ENCODE peak calls at places on chromosomes 4 and X, in ten cellular contexts. One of them, this sample, is unnamed.

GRCh38 chrX:79336869-79337815 is 30.0 kb downstream of the ITM2A start:
- DNase-seq in T-helper 1 cell: no peak
- DNase-seq in AG10803: no peak
- DNase-seq in HFFc6: no peak
- DNase-seq in NCI-H1436 treated with DMSO at 0.1 percent for 48 hours: no peak
- DNase-seq in activated CD4-positive, alpha-beta T cell treated with anti-CD3 and anti-CD28 coated beads for 4 hours: no peak
- DNase-seq in sigmoid colon: no peak
- DNase-seq in NB4: no peak
- DNase-seq in NCI-H2081: no peak
- DNase-seq in CD8-positive, alpha-beta T cell: no peak
- DNase-seq in this sample: no peak

GRCh38 chr4:153822316-153822715 is 33.4 kb upstream of the SFRP2 start:
- DNase-seq in CD8-positive, alpha-beta T cell: no peak
- DNase-seq in NB4: no peak
- DNase-seq in NCI-H1436 treated with DMSO at 0.1 percent for 48 hours: no peak
- DNase-seq in sigmoid colon: no peak
- DNase-seq in AG10803: no peak
- DNase-seq in HFFc6: no peak
- DNase-seq in activated CD4-positive, alpha-beta T cell treated with anti-CD3 and anti-CD28 coated beads for 4 hours: no peak
- DNase-seq in NCI-H2081: no peak
- DNase-seq in T-helper 1 cell: no peak
- DNase-seq in this sample: no peak

GRCh38 chrX:46617906-46618305 is 44.3 kb downstream of the CHST7 start:
- DNase-seq in activated CD4-positive, alpha-beta T cell treated with anti-CD3 and anti-CD28 coated beads for 4 hours: no peak
- DNase-seq in T-helper 1 cell: no peak
- DNase-seq in CD8-positive, alpha-beta T cell: no peak
- DNase-seq in NCI-H1436 treated with DMSO at 0.1 percent for 48 hours: no peak
- DNase-seq in sigmoid colon: no peak
- DNase-seq in HFFc6: no peak
- DNase-seq in AG10803: no peak
- DNase-seq in NB4: no peak
- DNase-seq in NCI-H2081: no peak
- DNase-seq in this sample: no peak

GRCh38 chr4:101292214-101292613 is 55.1 kb downstream of the PPP3CA start:
- DNase-seq in T-helper 1 cell: no peak
- DNase-seq in NCI-H2081: no peak
- DNase-seq in HFFc6: no peak
- DNase-seq in NB4: no peak
- DNase-seq in CD8-positive, alpha-beta T cell: no peak
- DNase-seq in activated CD4-positive, alpha-beta T cell treated with anti-CD3 and anti-CD28 coated beads for 4 hours: no peak
- DNase-seq in AG10803: no peak
- DNase-seq in sigmoid colon: no peak
- DNase-seq in NCI-H1436 treated with DMSO at 0.1 percent for 48 hours: no peak
- DNase-seq in this sample: no peak

GRCh38 chr4:81454498-81454897 is 17.2 kb downstream of the RASGEF1B start:
- DNase-seq in activated CD4-positive, alpha-beta T cell treated with anti-CD3 and anti-CD28 coated beads for 4 hours: peak
- DNase-seq in HFFc6: no peak
- DNase-seq in AG10803: no peak
- DNase-seq in NB4: peak
- DNase-seq in CD8-positive, alpha-beta T cell: peak
- DNase-seq in NCI-H1436 treated with DMSO at 0.1 percent for 48 hours: peak
- DNase-seq in sigmoid colon: no peak
- DNase-seq in T-helper 1 cell: no peak
- DNase-seq in NCI-H2081: no peak
- DNase-seq in this sample: peak

GRCh38 chr4:48139688-48140087 is 5.6 kb upstream of the TXK start:
- DNase-seq in AG10803: peak
- DNase-seq in CD8-positive, alpha-beta T cell: peak
- DNase-seq in NB4: peak
- DNase-seq in HFFc6: peak
- DNase-seq in activated CD4-positive, alpha-beta T cell treated with anti-CD3 and anti-CD28 coated beads for 4 hours: peak
- DNase-seq in sigmoid colon: no peak
- DNase-seq in T-helper 1 cell: no peak
- DNase-seq in NCI-H2081: peak
- DNase-seq in NCI-H1436 treated with DMSO at 0.1 percent for 48 hours: no peak
- DNase-seq in this sample: no peak

GRCh38 chrX:24005028-24005427 is 22.0 kb downstream of the KLHL15 start:
- DNase-seq in T-helper 1 cell: no peak
- DNase-seq in AG10803: no peak
- DNase-seq in activated CD4-positive, alpha-beta T cell treated with anti-CD3 and anti-CD28 coated beads for 4 hours: no peak
- DNase-seq in NB4: no peak
- DNase-seq in NCI-H1436 treated with DMSO at 0.1 percent for 48 hours: no peak
- DNase-seq in NCI-H2081: no peak
- DNase-seq in CD8-positive, alpha-beta T cell: no peak
- DNase-seq in sigmoid colon: no peak
- DNase-seq in HFFc6: no peak
- DNase-seq in this sample: no peak

GRCh38 chr4:13159041-13159620 is 325.0 kb downstream of the RAB28 start:
- DNase-seq in activated CD4-positive, alpha-beta T cell treated with anti-CD3 and anti-CD28 coated beads for 4 hours: no peak
- DNase-seq in NCI-H2081: no peak
- DNase-seq in NCI-H1436 treated with DMSO at 0.1 percent for 48 hours: no peak
- DNase-seq in T-helper 1 cell: no peak
- DNase-seq in CD8-positive, alpha-beta T cell: no peak
- DNase-seq in sigmoid colon: no peak
- DNase-seq in NB4: no peak
- DNase-seq in AG10803: no peak
- DNase-seq in HFFc6: no peak
- DNase-seq in this sample: no peak

GRCh38 chrX:56057325-56057724 is 174.8 kb upstream of the KLF8 start:
- DNase-seq in HFFc6: no peak
- DNase-seq in T-helper 1 cell: no peak
- DNase-seq in NCI-H2081: no peak
- DNase-seq in CD8-positive, alpha-beta T cell: no peak
- DNase-seq in sigmoid colon: no peak
- DNase-seq in AG10803: no peak
- DNase-seq in activated CD4-positive, alpha-beta T cell treated with anti-CD3 and anti-CD28 coated beads for 4 hours: no peak
- DNase-seq in NB4: no peak
- DNase-seq in NCI-H1436 treated with DMSO at 0.1 percent for 48 hours: no peak
- DNase-seq in this sample: no peak

GRCh38 chr4:165489786-165490185 is 111.0 kb downstream of the CPE start:
- DNase-seq in NB4: no peak
- DNase-seq in T-helper 1 cell: no peak
- DNase-seq in activated CD4-positive, alpha-beta T cell treated with anti-CD3 and anti-CD28 coated beads for 4 hours: no peak
- DNase-seq in NCI-H1436 treated with DMSO at 0.1 percent for 48 hours: no peak
- DNase-seq in CD8-positive, alpha-beta T cell: no peak
- DNase-seq in AG10803: peak
- DNase-seq in NCI-H2081: peak
- DNase-seq in sigmoid colon: no peak
- DNase-seq in HFFc6: no peak
- DNase-seq in this sample: no peak

GRCh38 chr4:111282035-111282434 is 659.2 kb upstream of the PITX2 start:
- DNase-seq in NCI-H1436 treated with DMSO at 0.1 percent for 48 hours: no peak
- DNase-seq in CD8-positive, alpha-beta T cell: no peak
- DNase-seq in sigmoid colon: no peak
- DNase-seq in activated CD4-positive, alpha-beta T cell treated with anti-CD3 and anti-CD28 coated beads for 4 hours: no peak
- DNase-seq in HFFc6: no peak
- DNase-seq in NB4: no peak
- DNase-seq in NCI-H2081: no peak
- DNase-seq in AG10803: no peak
- DNase-seq in T-helper 1 cell: no peak
- DNase-seq in this sample: no peak

GRCh38 chrX:24153175-24153795 is 3.8 kb downstream of the ZFX start:
- DNase-seq in CD8-positive, alpha-beta T cell: peak
- DNase-seq in T-helper 1 cell: no peak
- DNase-seq in AG10803: no peak
- DNase-seq in NCI-H1436 treated with DMSO at 0.1 percent for 48 hours: no peak
- DNase-seq in activated CD4-positive, alpha-beta T cell treated with anti-CD3 and anti-CD28 coated beads for 4 hours: no peak
- DNase-seq in sigmoid colon: peak
- DNase-seq in NB4: peak
- DNase-seq in HFFc6: no peak
- DNase-seq in NCI-H2081: no peak
- DNase-seq in this sample: no peak

GRCh38 chr4:33162122-33162521 is 2442.0 kb downstream of the PCDH7 start:
- DNase-seq in NB4: no peak
- DNase-seq in sigmoid colon: no peak
- DNase-seq in CD8-positive, alpha-beta T cell: no peak
- DNase-seq in NCI-H1436 treated with DMSO at 0.1 percent for 48 hours: no peak
- DNase-seq in AG10803: peak
- DNase-seq in NCI-H2081: no peak
- DNase-seq in activated CD4-positive, alpha-beta T cell treated with anti-CD3 and anti-CD28 coated beads for 4 hours: no peak
- DNase-seq in HFFc6: no peak
- DNase-seq in T-helper 1 cell: no peak
- DNase-seq in this sample: no peak

GRCh38 chr4:60948008-60948407 is 252.1 kb upstream of the ADGRL3 start:
- DNase-seq in sigmoid colon: no peak
- DNase-seq in NCI-H1436 treated with DMSO at 0.1 percent for 48 hours: no peak
- DNase-seq in CD8-positive, alpha-beta T cell: no peak
- DNase-seq in NCI-H2081: no peak
- DNase-seq in activated CD4-positive, alpha-beta T cell treated with anti-CD3 and anti-CD28 coated beads for 4 hours: no peak
- DNase-seq in T-helper 1 cell: no peak
- DNase-seq in NB4: no peak
- DNase-seq in HFFc6: no peak
- DNase-seq in AG10803: no peak
- DNase-seq in this sample: no peak

GRCh38 chrX:39073131-39073530 is 271.9 kb downstream of the MID1IP1 start:
- DNase-seq in CD8-positive, alpha-beta T cell: no peak
- DNase-seq in NCI-H2081: no peak
- DNase-seq in activated CD4-positive, alpha-beta T cell treated with anti-CD3 and anti-CD28 coated beads for 4 hours: no peak
- DNase-seq in HFFc6: no peak
- DNase-seq in AG10803: no peak
- DNase-seq in T-helper 1 cell: no peak
- DNase-seq in NB4: no peak
- DNase-seq in NCI-H1436 treated with DMSO at 0.1 percent for 48 hours: no peak
- DNase-seq in sigmoid colon: no peak
- DNase-seq in this sample: no peak

GRCh38 chr4:57214654-57215411 is 104.6 kb upstream of the IGFBP7 start:
- DNase-seq in HFFc6: no peak
- DNase-seq in NB4: peak
- DNase-seq in T-helper 1 cell: no peak
- DNase-seq in CD8-positive, alpha-beta T cell: no peak
- DNase-seq in NCI-H2081: no peak
- DNase-seq in NCI-H1436 treated with DMSO at 0.1 percent for 48 hours: no peak
- DNase-seq in AG10803: no peak
- DNase-seq in activated CD4-positive, alpha-beta T cell treated with anti-CD3 and anti-CD28 coated beads for 4 hours: no peak
- DNase-seq in sigmoid colon: no peak
- DNase-seq in this sample: no peak

GRCh38 chr4:15234585-15235126 is 193.2 kb upstream of the C1QTNF7 start:
- DNase-seq in activated CD4-positive, alpha-beta T cell treated with anti-CD3 and anti-CD28 coated beads for 4 hours: no peak
- DNase-seq in NCI-H1436 treated with DMSO at 0.1 percent for 48 hours: no peak
- DNase-seq in T-helper 1 cell: no peak
- DNase-seq in CD8-positive, alpha-beta T cell: no peak
- DNase-seq in HFFc6: peak
- DNase-seq in sigmoid colon: no peak
- DNase-seq in NB4: no peak
- DNase-seq in AG10803: peak
- DNase-seq in NCI-H2081: no peak
- DNase-seq in this sample: no peak

GRCh38 chr4:154349829-154350228 is 141.8 kb downstream of the DCHS2 start:
- DNase-seq in sigmoid colon: no peak
- DNase-seq in AG10803: peak
- DNase-seq in T-helper 1 cell: no peak
- DNase-seq in NB4: no peak
- DNase-seq in NCI-H2081: no peak
- DNase-seq in HFFc6: no peak
- DNase-seq in NCI-H1436 treated with DMSO at 0.1 percent for 48 hours: no peak
- DNase-seq in CD8-positive, alpha-beta T cell: no peak
- DNase-seq in activated CD4-positive, alpha-beta T cell treated with anti-CD3 and anti-CD28 coated beads for 4 hours: no peak
- DNase-seq in this sample: no peak

GRCh38 chr4:183838987-183839712 is 66.0 kb upstream of the STOX2 start:
- DNase-seq in T-helper 1 cell: no peak
- DNase-seq in HFFc6: no peak
- DNase-seq in NCI-H1436 treated with DMSO at 0.1 percent for 48 hours: no peak
- DNase-seq in NB4: peak
- DNase-seq in sigmoid colon: no peak
- DNase-seq in CD8-positive, alpha-beta T cell: no peak
- DNase-seq in NCI-H2081: no peak
- DNase-seq in activated CD4-positive, alpha-beta T cell treated with anti-CD3 and anti-CD28 coated beads for 4 hours: no peak
- DNase-seq in AG10803: no peak
- DNase-seq in this sample: no peak

GRCh38 chrX:70166601-70167590 is 10.4 kb upstream of the DGAT2L6 start:
- DNase-seq in AG10803: peak
- DNase-seq in CD8-positive, alpha-beta T cell: no peak
- DNase-seq in sigmoid colon: no peak
- DNase-seq in NB4: peak
- DNase-seq in NCI-H2081: no peak
- DNase-seq in NCI-H1436 treated with DMSO at 0.1 percent for 48 hours: no peak
- DNase-seq in activated CD4-positive, alpha-beta T cell treated with anti-CD3 and anti-CD28 coated beads for 4 hours: no peak
- DNase-seq in T-helper 1 cell: no peak
- DNase-seq in HFFc6: peak
- DNase-seq in this sample: no peak

GRCh38 chrX:134544614-134545255 is 84.8 kb downstream of the HPRT1 start:
- DNase-seq in NCI-H1436 treated with DMSO at 0.1 percent for 48 hours: no peak
- DNase-seq in AG10803: no peak
- DNase-seq in activated CD4-positive, alpha-beta T cell treated with anti-CD3 and anti-CD28 coated beads for 4 hours: no peak
- DNase-seq in NCI-H2081: no peak
- DNase-seq in NB4: no peak
- DNase-seq in HFFc6: no peak
- DNase-seq in sigmoid colon: no peak
- DNase-seq in T-helper 1 cell: no peak
- DNase-seq in CD8-positive, alpha-beta T cell: no peak
- DNase-seq in this sample: peak

GRCh38 chr4:182391111-182391684 is 148.0 kb downstream of the TENM3 start:
- DNase-seq in NCI-H1436 treated with DMSO at 0.1 percent for 48 hours: no peak
- DNase-seq in NB4: no peak
- DNase-seq in sigmoid colon: no peak
- DNase-seq in activated CD4-positive, alpha-beta T cell treated with anti-CD3 and anti-CD28 coated beads for 4 hours: no peak
- DNase-seq in HFFc6: no peak
- DNase-seq in T-helper 1 cell: no peak
- DNase-seq in NCI-H2081: no peak
- DNase-seq in CD8-positive, alpha-beta T cell: no peak
- DNase-seq in AG10803: no peak
- DNase-seq in this sample: no peak

GRCh38 chr4:33518852-33519251 is 2725.5 kb downstream of the ARAP2 start:
- DNase-seq in activated CD4-positive, alpha-beta T cell treated with anti-CD3 and anti-CD28 coated beads for 4 hours: no peak
- DNase-seq in CD8-positive, alpha-beta T cell: no peak
- DNase-seq in NB4: no peak
- DNase-seq in HFFc6: no peak
- DNase-seq in NCI-H2081: no peak
- DNase-seq in NCI-H1436 treated with DMSO at 0.1 percent for 48 hours: no peak
- DNase-seq in sigmoid colon: no peak
- DNase-seq in T-helper 1 cell: no peak
- DNase-seq in AG10803: no peak
- DNase-seq in this sample: no peak

GRCh38 chr4:80911458-80911857 is 119.0 kb upstream of the BMP3 start:
- DNase-seq in activated CD4-positive, alpha-beta T cell treated with anti-CD3 and anti-CD28 coated beads for 4 hours: no peak
- DNase-seq in sigmoid colon: no peak
- DNase-seq in AG10803: no peak
- DNase-seq in CD8-positive, alpha-beta T cell: no peak
- DNase-seq in NCI-H2081: no peak
- DNase-seq in HFFc6: no peak
- DNase-seq in T-helper 1 cell: no peak
- DNase-seq in NB4: no peak
- DNase-seq in NCI-H1436 treated with DMSO at 0.1 percent for 48 hours: no peak
- DNase-seq in this sample: no peak

GRCh38 chrX:98605941-98606340 is 1722.2 kb downstream of the RPA4 start:
- DNase-seq in sigmoid colon: no peak
- DNase-seq in T-helper 1 cell: no peak
- DNase-seq in NCI-H2081: no peak
- DNase-seq in NB4: no peak
- DNase-seq in AG10803: no peak
- DNase-seq in CD8-positive, alpha-beta T cell: no peak
- DNase-seq in NCI-H1436 treated with DMSO at 0.1 percent for 48 hours: no peak
- DNase-seq in activated CD4-positive, alpha-beta T cell treated with anti-CD3 and anti-CD28 coated beads for 4 hours: no peak
- DNase-seq in HFFc6: no peak
- DNase-seq in this sample: no peak

GRCh38 chr4:52837716-52838558 is 24.2 kb upstream of the RASL11B start:
- DNase-seq in AG10803: peak
- DNase-seq in NCI-H2081: no peak
- DNase-seq in NB4: peak
- DNase-seq in HFFc6: peak
- DNase-seq in CD8-positive, alpha-beta T cell: no peak
- DNase-seq in activated CD4-positive, alpha-beta T cell treated with anti-CD3 and anti-CD28 coated beads for 4 hours: no peak
- DNase-seq in NCI-H1436 treated with DMSO at 0.1 percent for 48 hours: no peak
- DNase-seq in sigmoid colon: no peak
- DNase-seq in T-helper 1 cell: no peak
- DNase-seq in this sample: no peak

GRCh38 chrX:148695362-148695761 is 194.9 kb downstream of the AFF2 start:
- DNase-seq in AG10803: no peak
- DNase-seq in CD8-positive, alpha-beta T cell: no peak
- DNase-seq in activated CD4-positive, alpha-beta T cell treated with anti-CD3 and anti-CD28 coated beads for 4 hours: no peak
- DNase-seq in NCI-H2081: no peak
- DNase-seq in T-helper 1 cell: no peak
- DNase-seq in sigmoid colon: no peak
- DNase-seq in HFFc6: no peak
- DNase-seq in NB4: no peak
- DNase-seq in NCI-H1436 treated with DMSO at 0.1 percent for 48 hours: no peak
- DNase-seq in this sample: no peak

GRCh38 chr4:6915041-6916005 is 5.7 kb downstream of the TBC1D14 start:
- DNase-seq in NB4: no peak
- DNase-seq in sigmoid colon: peak
- DNase-seq in activated CD4-positive, alpha-beta T cell treated with anti-CD3 and anti-CD28 coated beads for 4 hours: no peak
- DNase-seq in NCI-H2081: no peak
- DNase-seq in NCI-H1436 treated with DMSO at 0.1 percent for 48 hours: no peak
- DNase-seq in CD8-positive, alpha-beta T cell: no peak
- DNase-seq in T-helper 1 cell: no peak
- DNase-seq in AG10803: no peak
- DNase-seq in HFFc6: no peak
- DNase-seq in this sample: no peak

This sample was measured in left colon.